ENCODE peak calls at places on chromosome 13, in four cellular contexts. R is spleen; G is CD8-positive, alpha-beta T cell; W is neural progenitor cell. U is an unnamed sample.

GRCh38 chr13:57629391-57629804 is 2.1 kb upstream of the PCDH17 start:
- DNase-seq in R (peak), G (no peak), W (no peak), U (peak)

GRCh38 chr13:71801165-71801564 is 65.8 kb downstream of the DACH1 start:
- DNase-seq in R (no peak), G (no peak), W (no peak), U (no peak)

GRCh38 chr13:114173753-114174152 is 5.3 kb upstream of the CFAP97D2 start:
- DNase-seq in R (no peak), G (no peak), W (no peak), U (no peak)

GRCh38 chr13:61149333-61149730 is 266.3 kb downstream of the PCDH20 start:
- DNase-seq in R (no peak), G (no peak), W (peak), U (no peak)

GRCh38 chr13:98050041-98050466 is 92.8 kb upstream of the FARP1 start:
- DNase-seq in R (no peak), G (no peak), W (no peak), U (no peak)

GRCh38 chr13:98910501-98910951 is 67.3 kb downstream of the DOCK9 start:
- DNase-seq in R (no peak), G (peak), W (no peak), U (no peak)

GRCh38 chr13:107271226-107271625 is 703.3 kb upstream of the ARGLU1 start:
- DNase-seq in R (no peak), G (no peak), W (peak), U (peak)

GRCh38 chr13:43232144-43232840 is 208.9 kb downstream of the DNAJC15 start:
- DNase-seq in R (no peak), G (no peak), W (no peak), U (no peak)

GRCh38 chr13:32911506-32911905 is 104.7 kb upstream of the KL start:
- DNase-seq in R (no peak), G (no peak), W (peak), U (no peak)

GRCh38 chr13:35769812-35770211 is 293.3 kb upstream of the MAB21L1 start:
- DNase-seq in R (no peak), G (no peak), W (no peak), U (no peak)

GRCh38 chr13:54852831-54853230 is 1824.2 kb downstream of the OLFM4 start:
- DNase-seq in R (no peak), G (no peak), W (no peak), U (no peak)

GRCh38 chr13:111410232-111411021 is 90.0 kb downstream of the TEX29 start:
- DNase-seq in R (no peak), G (no peak), W (no peak), U (no peak)

GRCh38 chr13:113906566-113906965 is 42.7 kb upstream of the GAS6 start:
- DNase-seq in R (peak), G (no peak), W (no peak), U (no peak)

GRCh38 chr13:39364797-39365468 is 238.1 kb downstream of the LHFPL6 start:
- DNase-seq in R (no peak), G (no peak), W (peak), U (no peak)

GRCh38 chr13:106246237-106246636 is 289.2 kb downstream of the EFNB2 start:
- DNase-seq in R (no peak), G (no peak), W (peak), U (no peak)

GRCh38 chr13:26499209-26499601 is 58.3 kb upstream of the WASF3 start:
- DNase-seq in R (no peak), G (no peak), W (peak), U (no peak)

GRCh38 chr13:45783346-45784043 is 68.1 kb downstream of the SIAH3 start:
- DNase-seq in R (no peak), G (no peak), W (no peak), U (no peak)

GRCh38 chr13:102487330-102487729 is 85.5 kb upstream of the FGF14 start:
- DNase-seq in R (no peak), G (no peak), W (no peak), U (no peak)

GRCh38 chr13:75762967-75763366 is 126.8 kb downstream of the LMO7 start:
- DNase-seq in R (no peak), G (no peak), W (no peak), U (no peak)

GRCh38 chr13:98795220-98795619 is 42.7 kb upstream of the SLC15A1 start:
- DNase-seq in R (no peak), G (no peak), W (no peak), U (no peak)

GRCh38 chr13:26923824-26924605 is 163.4 kb upstream of the GPR12 start:
- DNase-seq in R (no peak), G (no peak), W (no peak), U (no peak)

GRCh38 chr13:27372896-27373295 is 51.5 kb upstream of the GTF3A start:
- DNase-seq in R (no peak), G (no peak), W (peak), U (no peak)

GRCh38 chr13:46992383-46992952 is 95.6 kb upstream of the HTR2A start:
- DNase-seq in R (no peak), G (no peak), W (peak), U (no peak)

GRCh38 chr13:74443623-74444022 is 309.4 kb upstream of the KLF12 start:
- DNase-seq in R (no peak), G (no peak), W (no peak), U (no peak)

GRCh38 chr13:44404261-44405139 is 30.9 kb downstream of the SERP2 start:
- DNase-seq in R (no peak), G (no peak), W (peak), U (peak)

GRCh38 chr13:112064222-112064621 is 2.7 kb upstream of the SOX1 start:
- DNase-seq in R (no peak), G (no peak), W (no peak), U (no peak)

GRCh38 chr13:114268344-114269280 is 12.8 kb upstream of the UPF3A start:
- DNase-seq in R (no peak), G (no peak), W (no peak), U (no peak)

GRCh38 chr13:108212901-108213300 is 2.4 kb downstream of the LIG4 start:
- DNase-seq in R (no peak), G (no peak), W (no peak), U (no peak)

GRCh38 chr13:49099513-49099877 is 120.6 kb upstream of the MLNR start:
- DNase-seq in R (no peak), G (no peak), W (no peak), U (no peak)
- TF ChIP-seq CTCF in R (peak), G (no peak), W (no peak), U (no peak)

DNA sequence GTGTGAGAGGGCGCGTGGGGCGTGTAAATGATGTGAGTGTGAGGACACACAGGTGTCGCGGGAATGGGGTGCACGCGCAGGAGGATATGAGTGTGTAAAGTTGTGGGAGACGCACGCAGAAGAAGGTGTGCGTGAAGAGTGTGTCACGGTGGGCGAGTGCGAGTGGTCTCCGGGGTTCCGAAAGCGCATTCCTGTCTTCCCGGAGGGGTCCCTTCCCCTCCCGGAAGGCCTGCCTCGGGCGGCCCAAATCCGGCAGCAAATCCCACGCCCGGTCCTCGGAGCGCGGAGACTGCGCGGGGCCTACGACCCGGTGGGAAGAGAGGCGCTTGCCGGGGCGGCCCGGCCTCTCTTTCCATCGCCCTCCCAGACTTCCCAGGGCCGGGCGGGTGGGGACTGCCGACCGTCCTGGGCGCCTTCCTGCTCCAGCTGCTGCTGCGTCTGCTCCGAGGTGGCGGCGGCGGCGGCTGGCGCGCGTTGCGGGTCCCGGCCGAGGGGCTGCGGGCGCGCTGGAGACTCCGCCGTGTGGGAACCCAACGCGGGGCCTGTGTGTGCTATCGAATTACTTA is 2.1 kb downstream of the ZIC5 start:
- DNase-seq in R (no peak), G (no peak), W (peak), U (no peak)
- TF ChIP-seq CTCF in R (no peak), G (no peak), W (no peak), U (no peak)

GRCh38 chr13:36850790-36851438 is 31.9 kb downstream of the RFXAP start:
- DNase-seq in R (no peak), G (no peak), W (peak), U (no peak)

GRCh38 chr13:36848228-36848982 is 29.4 kb downstream of the RFXAP start:
- DNase-seq in R (no peak), G (no peak), W (peak), U (no peak)

GRCh38 chr13:36847541-36848045 is 28.6 kb downstream of the RFXAP start:
- DNase-seq in R (no peak), G (no peak), W (no peak), U (no peak)
- TF ChIP-seq CTCF in R (no peak), G (no peak), W (no peak), U (no peak)

DNA sequence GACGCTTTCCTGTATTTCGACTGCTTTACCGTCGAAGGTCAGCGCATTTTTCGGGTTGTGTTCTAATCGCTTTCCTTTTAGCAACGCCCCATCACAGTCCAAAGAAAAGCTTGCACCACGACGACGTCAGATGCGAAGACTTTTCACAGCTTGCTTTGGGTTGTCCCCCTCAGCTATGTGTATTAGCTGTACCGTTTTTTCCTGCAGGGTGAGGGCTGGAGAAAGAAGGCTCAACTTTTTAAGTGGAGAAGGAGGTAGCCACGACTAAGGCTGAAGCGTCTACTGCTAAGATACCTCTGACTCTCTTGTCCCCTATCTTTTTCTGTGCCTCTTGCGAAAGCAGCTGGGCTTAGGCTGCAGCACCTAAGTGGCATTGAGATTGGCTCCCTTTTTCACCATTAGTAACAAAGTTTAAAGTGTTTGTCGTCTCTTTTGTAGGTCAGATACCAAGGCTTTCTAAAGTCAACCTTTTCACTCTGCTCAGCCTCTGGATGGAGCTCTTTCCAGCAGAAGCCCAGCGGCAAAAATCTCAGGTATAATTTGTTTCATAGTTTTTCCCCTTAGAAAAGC is 793 bp downstream of the CDADC1 start:
- DNase-seq in R (no peak), G (no peak), W (peak), U (no peak)
- TF ChIP-seq CTCF in R (no peak), G (no peak), W (no peak), U (no peak)

GRCh38 chr13:100646030-100646673 is 28.4 kb downstream of the TMTC4 start:
- DNase-seq in R (no peak), G (no peak), W (peak), U (peak)
- TF ChIP-seq CTCF in R (no peak), G (no peak), W (peak), U (peak)

GRCh38 chr13:65932013-65932412 is 1298.1 kb downstream of the PCDH9 start:
- DNase-seq in R (no peak), G (no peak), W (no peak), U (no peak)

GRCh38 chr13:65921933-65922332 is 1308.2 kb downstream of the PCDH9 start:
- DNase-seq in R (no peak), G (no peak), W (no peak), U (no peak)

GRCh38 chr13:65932587-65933239 is 1297.4 kb downstream of the PCDH9 start:
- DNase-seq in R (no peak), G (no peak), W (no peak), U (no peak)

GRCh38 chr13:65929436-65929835 is 1300.7 kb downstream of the PCDH9 start:
- DNase-seq in R (no peak), G (no peak), W (no peak), U (no peak)

DNA sequence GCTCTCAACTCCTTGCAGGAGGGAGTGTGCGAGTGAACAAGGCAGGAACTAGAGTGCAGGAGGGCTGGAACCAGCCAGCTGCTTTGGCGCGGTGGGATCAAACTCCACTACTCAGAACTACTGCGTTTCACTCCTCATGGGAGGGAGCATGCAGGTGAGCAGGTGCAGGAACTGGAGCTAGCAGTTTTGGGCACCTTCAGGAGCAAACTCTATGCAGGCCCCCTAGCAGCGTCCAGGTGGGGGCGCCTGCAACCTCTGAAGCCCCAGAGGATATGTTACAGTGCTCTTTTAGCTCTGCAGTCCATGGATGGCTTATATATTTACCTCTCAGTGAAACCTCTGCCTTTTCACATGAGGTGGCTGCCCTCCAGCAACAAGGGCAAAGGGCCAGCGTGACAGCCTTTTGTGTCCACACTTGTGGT is 1303.4 kb downstream of the PCDH9 start:
- DNase-seq in R (no peak), G (no peak), W (peak), U (no peak)
- TF ChIP-seq CTCF in R (no peak), G (no peak), W (peak), U (peak)

DNA sequence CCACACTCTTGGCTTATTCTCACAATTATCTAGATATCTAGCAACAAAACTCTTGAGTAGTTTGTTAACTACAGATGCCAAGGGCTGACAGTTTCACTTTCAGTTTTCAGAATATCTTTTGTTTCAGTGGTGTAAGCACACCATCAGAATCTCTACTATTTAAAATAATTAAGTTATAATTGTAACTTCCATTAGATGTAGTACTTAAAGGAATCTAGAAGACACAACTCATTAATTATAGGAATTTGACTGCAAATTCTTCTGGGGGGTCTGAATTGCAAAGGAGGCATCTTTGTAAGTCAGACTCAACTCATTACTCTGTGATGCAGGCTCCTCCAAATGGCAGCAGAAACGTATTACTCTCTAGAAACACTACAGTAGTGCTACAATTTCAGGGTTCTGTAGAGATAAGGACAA is 44.9 kb upstream of the USPL1 start:
- DNase-seq in R (no peak), G (peak), W (no peak), U (no peak)
- TF ChIP-seq CTCF in R (no peak), G (peak), W (no peak), U (no peak)

GRCh38 chr13:110137677-110138008 is 169.3 kb downstream of the COL4A1 start:
- DNase-seq in R (no peak), G (no peak), W (peak), U (no peak)
- TF ChIP-seq CTCF in R (no peak), G (no peak), W (peak), U (peak)

GRCh38 chr13:21817878-21818277 is 147.0 kb downstream of the FGF9 start:
- DNase-seq in R (no peak), G (no peak), W (no peak), U (no peak)

GRCh38 chr13:21813844-21814243 is 143.0 kb downstream of the FGF9 start:
- DNase-seq in R (no peak), G (no peak), W (no peak), U (no peak)

GRCh38 chr13:21812192-21812626 is 141.3 kb downstream of the FGF9 start:
- DNase-seq in R (no peak), G (no peak), W (peak), U (no peak)

GRCh38 chr13:21813110-21813509 is 142.2 kb downstream of the FGF9 start:
- DNase-seq in R (no peak), G (no peak), W (no peak), U (no peak)
- TF ChIP-seq CTCF in R (no peak), G (no peak), W (peak), U (no peak)

GRCh38 chr13:30832845-30833332 is 73.2 kb upstream of the MEDAG start:
- DNase-seq in R (no peak), G (no peak), W (peak), U (no peak)
- TF ChIP-seq CTCF in R (no peak), G (no peak), W (no peak), U (no peak)

U was measured in neural crest cell.